ENCODE peak calls at places on chromosome 15, in four cellular contexts. One of them, this sample, is unnamed. For H3K4me1, the result is how much of the 10 kb centered on the place peaks cover.

GRCh38 chr15:75430259-75430658 is 21.2 kb downstream of the SIN3A start:
- DNase-seq in tibial artery: no peak
- DNase-seq in uterus: no peak
- DNase-seq in tibial nerve: no peak
- DNase-seq in this sample: no peak

GRCh38 chr15:71800835-71801745 is 9.3 kb upstream of the NR2E3 start:
- DNase-seq in tibial artery: no peak
- DNase-seq in uterus: peak
- DNase-seq in tibial nerve: peak
- DNase-seq in this sample: no peak

GRCh38 chr15:39543651-39544050 is 37.2 kb upstream of the THBS1 start:
- DNase-seq in tibial artery: no peak
- DNase-seq in uterus: no peak
- DNase-seq in tibial nerve: no peak
- DNase-seq in this sample: no peak

GRCh38 chr15:38589502-38589901 is 24.9 kb upstream of the RASGRP1 start:
- DNase-seq in tibial artery: no peak
- DNase-seq in uterus: no peak
- DNase-seq in tibial nerve: no peak
- DNase-seq in this sample: no peak

GRCh38 chr15:72797834-72798233 is 14.3 kb upstream of the ADPGK start:
- DNase-seq in tibial artery: no peak
- DNase-seq in uterus: no peak
- DNase-seq in tibial nerve: no peak
- DNase-seq in this sample: no peak

GRCh38 chr15:67103869-67104268 is 38.5 kb downstream of the SMAD3 start:
- DNase-seq in tibial artery: no peak
- DNase-seq in uterus: no peak
- DNase-seq in tibial nerve: no peak
- DNase-seq in this sample: no peak

GRCh38 chr15:101578443-101578894 is 73.7 kb downstream of the TM2D3 start:
- DNase-seq in tibial artery: no peak
- DNase-seq in uterus: no peak
- DNase-seq in tibial nerve: no peak
- DNase-seq in this sample: no peak

GRCh38 chr15:40754574-40754882 is 526 bp downstream of the RMDN3 start:
- DNase-seq in tibial artery: no peak
- DNase-seq in uterus: no peak
- DNase-seq in tibial nerve: no peak
- DNase-seq in this sample: no peak

GRCh38 chr15:25930931-25931330 is 67.8 kb upstream of the ATP10A start:
- DNase-seq in tibial artery: no peak
- DNase-seq in uterus: no peak
- DNase-seq in tibial nerve: no peak
- DNase-seq in this sample: no peak

GRCh38 chr15:70604671-70605070 is 158.7 kb downstream of the UACA start:
- DNase-seq in tibial artery: no peak
- DNase-seq in uterus: no peak
- DNase-seq in tibial nerve: no peak
- DNase-seq in this sample: no peak

GRCh38 chr15:78210349-78210717 is 24.0 kb downstream of the ACSBG1 start:
- DNase-seq in tibial artery: no peak
- DNase-seq in uterus: no peak
- DNase-seq in tibial nerve: no peak
- DNase-seq in this sample: no peak

GRCh38 chr15:88664151-88664778 is 25.4 kb downstream of the ISG20 start:
- DNase-seq in tibial artery: no peak
- DNase-seq in uterus: no peak
- DNase-seq in tibial nerve: no peak
- DNase-seq in this sample: no peak

GRCh38 chr15:97259943-97260342 is 700.6 kb upstream of the ARRDC4 start:
- DNase-seq in tibial artery: no peak
- DNase-seq in uterus: no peak
- DNase-seq in tibial nerve: no peak
- DNase-seq in this sample: no peak

GRCh38 chr15:27485265-27485664 is 514.3 kb downstream of the GABRG3 start:
- DNase-seq in tibial artery: no peak
- DNase-seq in uterus: no peak
- DNase-seq in tibial nerve: no peak
- DNase-seq in this sample: no peak

GRCh38 chr15:70164910-70165791 is 67.4 kb upstream of the TLE3 start:
- DNase-seq in tibial artery: no peak
- DNase-seq in uterus: no peak
- DNase-seq in tibial nerve: no peak
- DNase-seq in this sample: peak

GRCh38 chr15:59052915-59053407 is 52.0 kb upstream of the CCNB2 start:
- DNase-seq in tibial artery: no peak
- DNase-seq in uterus: no peak
- DNase-seq in tibial nerve: no peak
- DNase-seq in this sample: no peak

GRCh38 chr15:101176625-101177024 is 75.2 kb downstream of the CHSY1 start:
- DNase-seq in tibial artery: no peak
- DNase-seq in uterus: no peak
- DNase-seq in tibial nerve: no peak
- DNase-seq in this sample: no peak

GRCh38 chr15:100092034-100092433 is 249.7 kb downstream of the ADAMTS17 start:
- DNase-seq in tibial artery: no peak
- DNase-seq in uterus: no peak
- DNase-seq in tibial nerve: no peak
- DNase-seq in this sample: no peak

GRCh38 chr15:83694030-83694429 is 40.1 kb downstream of the ADAMTSL3 start:
- DNase-seq in tibial artery: no peak
- DNase-seq in uterus: peak
- DNase-seq in tibial nerve: no peak
- DNase-seq in this sample: no peak

GRCh38 chr15:44194397-44195150 is 497 bp downstream of the FRMD5 start:
- DNase-seq in tibial artery: no peak
- DNase-seq in uterus: no peak
- DNase-seq in tibial nerve: no peak
- DNase-seq in this sample: no peak

GRCh38 chr15:63016234-63016633 is 26.3 kb upstream of the TPM1 start:
- DNase-seq in tibial artery: no peak
- DNase-seq in uterus: no peak
- DNase-seq in tibial nerve: no peak
- DNase-seq in this sample: no peak

GRCh38 chr15:63018639-63019038 is 23.9 kb upstream of the TPM1 start:
- DNase-seq in tibial artery: no peak
- DNase-seq in uterus: no peak
- DNase-seq in tibial nerve: no peak
- DNase-seq in this sample: no peak

GRCh38 chr15:63014578-63014977 is 28.0 kb upstream of the TPM1 start:
- DNase-seq in tibial artery: no peak
- DNase-seq in uterus: no peak
- DNase-seq in tibial nerve: no peak
- DNase-seq in this sample: no peak

GRCh38 chr15:63013052-63013808 is 29.3 kb upstream of the TPM1 start:
- DNase-seq in tibial artery: peak
- DNase-seq in uterus: no peak
- DNase-seq in tibial nerve: peak
- DNase-seq in this sample: no peak

DNA sequence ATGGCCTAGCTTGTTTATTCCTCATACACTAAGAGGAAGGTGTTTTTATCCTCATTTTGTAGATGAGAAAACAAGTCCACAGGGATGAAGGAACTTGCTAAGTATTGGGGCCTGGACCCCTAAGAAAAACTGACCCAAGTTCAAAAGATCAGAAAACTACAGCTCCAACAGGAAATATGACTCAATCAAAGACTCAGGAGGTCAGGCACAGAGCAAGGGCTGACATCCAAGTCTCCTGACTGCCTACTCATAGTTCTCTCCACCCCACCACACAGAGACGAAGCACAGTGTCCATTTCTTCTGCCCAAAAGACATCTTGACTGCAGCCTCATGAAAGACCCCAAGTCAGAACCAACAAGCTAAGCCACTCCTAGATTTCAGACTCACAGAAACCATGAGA is 26.9 kb upstream of the TPM1 start:
- DNase-seq in tibial artery: peak
- DNase-seq in uterus: peak
- DNase-seq in tibial nerve: peak
- DNase-seq in this sample: peak
- H3K4me1 ChIP-seq in tibial artery: under half
- H3K4me1 ChIP-seq in uterus: under half
- H3K4me1 ChIP-seq in tibial nerve: under half
- H3K4me1 ChIP-seq in this sample: under half

GRCh38 chr15:45573961-45574629 is 13.1 kb upstream of the BLOC1S6 start:
- DNase-seq in tibial artery: no peak
- DNase-seq in uterus: no peak
- DNase-seq in tibial nerve: no peak
- DNase-seq in this sample: no peak
- TF ChIP-seq CTCF in tibial artery: no peak
- TF ChIP-seq CTCF in uterus: no peak
- TF ChIP-seq CTCF in tibial nerve: no peak
- TF ChIP-seq CTCF in this sample: no peak

GRCh38 chr15:90763700-90764099 is 46.6 kb downstream of the BLM start:
- DNase-seq in tibial artery: no peak
- DNase-seq in uterus: no peak
- DNase-seq in tibial nerve: no peak
- DNase-seq in this sample: no peak

GRCh38 chr15:90761629-90762028 is 44.5 kb downstream of the BLM start:
- DNase-seq in tibial artery: no peak
- DNase-seq in uterus: no peak
- DNase-seq in tibial nerve: no peak
- DNase-seq in this sample: no peak

GRCh38 chr15:90757461-90757860 is 40.3 kb downstream of the BLM start:
- DNase-seq in tibial artery: no peak
- DNase-seq in uterus: no peak
- DNase-seq in tibial nerve: no peak
- DNase-seq in this sample: no peak

GRCh38 chr15:90762109-90762508 is 45.0 kb downstream of the BLM start:
- DNase-seq in tibial artery: peak
- DNase-seq in uterus: peak
- DNase-seq in tibial nerve: peak
- DNase-seq in this sample: peak

GRCh38 chr15:90760661-90761232 is 43.6 kb downstream of the BLM start:
- DNase-seq in tibial artery: no peak
- DNase-seq in uterus: no peak
- DNase-seq in tibial nerve: no peak
- DNase-seq in this sample: no peak
- H3K27ac ChIP-seq in tibial artery: no peak
- H3K27ac ChIP-seq in uterus: no peak
- H3K27ac ChIP-seq in tibial nerve: peak
- H3K27ac ChIP-seq in this sample: peak

DNA sequence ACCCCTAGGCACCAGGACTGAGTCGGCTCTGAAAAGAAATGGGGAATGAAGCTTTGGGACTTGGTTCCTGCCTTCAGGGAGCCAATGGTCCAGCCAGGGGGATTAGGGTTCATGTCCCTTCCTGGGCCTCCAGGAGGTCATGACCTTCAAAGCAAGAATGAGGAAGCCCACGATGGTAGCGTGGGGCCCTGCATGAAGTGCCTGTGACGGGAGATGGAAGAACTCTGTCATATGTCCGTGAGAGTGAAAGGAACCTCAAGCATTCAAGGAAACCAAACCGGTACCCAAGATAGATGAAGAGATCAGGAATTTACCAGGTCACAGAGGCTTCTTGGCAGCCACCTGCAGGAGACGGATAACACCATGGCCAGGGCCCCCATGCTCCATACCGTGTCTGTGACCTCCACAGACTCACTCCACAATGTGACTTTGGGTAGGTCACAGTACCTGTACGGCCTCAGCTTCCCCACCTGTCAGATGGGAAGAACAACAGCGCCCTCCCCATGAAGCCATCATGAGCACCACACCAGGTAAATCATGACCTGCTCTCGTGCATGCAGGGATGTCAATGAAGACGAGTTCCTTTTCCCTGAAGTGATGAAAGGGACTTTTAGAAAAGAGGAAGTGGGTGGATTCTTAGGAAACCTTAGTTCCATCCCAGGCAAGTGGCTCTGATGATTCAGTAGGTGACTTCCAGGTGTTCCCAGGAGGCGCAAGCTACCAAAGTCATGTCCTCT is 23.3 kb upstream of the CYP11A1 start:
- DNase-seq in tibial artery: no peak
- DNase-seq in uterus: no peak
- DNase-seq in tibial nerve: no peak
- DNase-seq in this sample: no peak
- H3K4me1 ChIP-seq in tibial artery: under half
- H3K4me1 ChIP-seq in uterus: under half
- H3K4me1 ChIP-seq in tibial nerve: under half
- H3K4me1 ChIP-seq in this sample: under half

This sample was measured in gastrocnemius medialis.